ENCODE peak calls at places on chromosomes 16 and 17, in six cellular contexts. V is mucosa of descending colon, W is left ventricle myocardium inferior, F is esophagus muscularis mucosa, H is brain microvascular endothelial cell, L is AG09309. E is an unnamed sample.

GRCh38 chr16:74865922-74866598 is 91.4 kb upstream of the FA2H start:
- DNase-seq in F (no peak), L (peak), V (no peak), H (no peak), W (no peak), E (no peak)

GRCh38 chr16:20910781-20911321 is 10.3 kb downstream of the LYRM1 start:
- DNase-seq in L (peak), V (no peak), H (peak), F (no peak), W (no peak), E (no peak)

GRCh38 chr16:10971560-10971961 is 27.2 kb downstream of the CLEC16A start:
- DNase-seq in H (peak), V (peak), W (no peak), L (peak), F (no peak), E (no peak)

GRCh38 chr16:2086812-2087425 is 39.1 kb downstream of the TSC2 start:
- DNase-seq in H (no peak), F (no peak), V (no peak), L (no peak), W (no peak), E (no peak)

GRCh38 chr17:39676198-39676819 is 8.1 kb downstream of the PNMT start:
- DNase-seq in W (peak), H (no peak), V (peak), L (no peak), F (no peak), E (no peak)

GRCh38 chr17:61254894-61255293 is 144.7 kb upstream of the TBX2 start:
- DNase-seq in L (no peak), V (no peak), F (no peak), W (no peak), H (no peak), E (no peak)

GRCh38 chr16:75244225-75244792 is 7.1 kb downstream of the BCAR1 start:
- DNase-seq in F (no peak), W (no peak), L (no peak), V (peak), H (no peak), E (no peak)

GRCh38 chr17:38416840-38417209 is 11.4 kb upstream of the ARHGAP23 start:
- DNase-seq in L (no peak), F (no peak), V (no peak), H (no peak), W (no peak), E (no peak)

GRCh38 chr17:6456914-6457687 is 12.8 kb downstream of the PIMREG start:
- DNase-seq in W (peak), F (no peak), L (no peak), V (peak), H (peak), E (peak)

GRCh38 chr16:66273644-66274334 is 92.7 kb upstream of the CDH5 start:
- DNase-seq in W (no peak), F (no peak), L (no peak), V (no peak), H (no peak), E (no peak)

GRCh38 chr16:75216127-75216526 is 2.7 kb upstream of the CTRB1 start:
- DNase-seq in V (no peak), F (no peak), H (no peak), L (no peak), W (no peak), E (no peak)

GRCh38 chr17:72351884-72352346 is 231.1 kb downstream of the SOX9 start:
- DNase-seq in L (no peak), F (no peak), H (no peak), V (no peak), W (no peak), E (no peak)

GRCh38 chr17:27974531-27975145 is 67.8 kb upstream of the NLK start:
- DNase-seq in H (no peak), V (no peak), W (no peak), F (no peak), L (no peak), E (no peak)

GRCh38 chr17:19538095-19539039 is 4.7 kb downstream of the SLC47A1 start:
- DNase-seq in H (no peak), F (no peak), L (no peak), W (peak), V (peak), E (no peak)

GRCh38 chr16:57998484-57998883 is 2.0 kb downstream of the ZNF319 start:
- DNase-seq in H (no peak), L (no peak), W (peak), F (no peak), V (peak), E (peak)

GRCh38 chr17:66906321-66907278 is 57.9 kb upstream of the CACNG4 start:
- DNase-seq in V (peak), H (peak), L (peak), W (peak), F (no peak), E (no peak)

GRCh38 chr17:42536372-42537155 is 523 bp downstream of the NAGLU start:
- DNase-seq in V (peak), W (peak), L (no peak), F (peak), H (peak), E (peak)

GRCh38 chr17:75896360-75897075 is at the start of gene TRIM65:
- DNase-seq in L (peak), W (peak), F (no peak), V (peak), H (peak), E (peak)
- TF ChIP-seq CTCF in L (peak), W (peak), F (peak), V (peak), H (peak), E (peak)

GRCh38 chr17:2595736-2596135 is 2.3 kb downstream of the PAFAH1B1 start:
- DNase-seq in L (no peak), V (no peak), W (no peak), F (no peak), H (no peak), E (no peak)
- H3K4me3 ChIP-seq in L (peak), V (no peak), W (peak), F (peak), H (peak), E (peak)

GRCh38 chr16:30361180-30361579 is 6.1 kb upstream of the CD2BP2 start:
- DNase-seq in L (no peak), W (no peak), F (no peak), H (no peak), V (no peak), E (no peak)

GRCh38 chr16:30358577-30358936 is 3.4 kb upstream of the CD2BP2 start:
- DNase-seq in F (no peak), W (no peak), V (no peak), L (no peak), H (no peak), E (no peak)

GRCh38 chr16:30359871-30360170 is 4.7 kb upstream of the CD2BP2 start:
- DNase-seq in L (no peak), W (no peak), V (no peak), H (no peak), F (no peak), E (no peak)

GRCh38 chr16:30357715-30358576 is 2.8 kb upstream of the CD2BP2 start:
- DNase-seq in V (no peak), W (no peak), H (no peak), L (no peak), F (no peak), E (no peak)

GRCh38 chr16:30358990-30359870 is 4.1 kb upstream of the CD2BP2 start:
- DNase-seq in H (no peak), W (no peak), F (no peak), V (no peak), L (no peak), E (no peak)
- TF ChIP-seq CTCF in H (no peak), W (no peak), F (no peak), V (no peak), L (no peak), E (no peak)

GRCh38 chr17:59892849-59893616 is at the start of the genes RPS6KB1 and TUBD1:
- DNase-seq in H (peak), W (peak), V (peak), F (peak), L (peak), E (peak)

GRCh38 chr17:59890720-59891119 is 2.0 kb downstream of the TUBD1 start:
- DNase-seq in W (no peak), H (peak), V (no peak), L (no peak), F (no peak), E (no peak)

GRCh38 chr17:59888145-59888750 is 4.5 kb downstream of the TUBD1 start:
- DNase-seq in V (no peak), H (no peak), L (no peak), F (no peak), W (no peak), E (no peak)

GRCh38 chr17:59893617-59894100 is 738 bp downstream of the RPS6KB1 start:
- DNase-seq in F (no peak), V (no peak), L (no peak), H (peak), W (no peak), E (no peak)

GRCh38 chr17:59892251-59892848 is 393 bp downstream of the TUBD1 start:
- DNase-seq in L (no peak), H (no peak), W (no peak), V (peak), F (no peak), E (peak)
- H3K4me3 ChIP-seq in L (peak), H (peak), W (peak), V (peak), F (peak), E (peak)

GRCh38 chr16:14285542-14286380 is 214.6 kb downstream of the MRTFB start:
- DNase-seq in L (peak), H (peak), F (peak), W (peak), V (peak), E (no peak)
- TF ChIP-seq CTCF in L (no peak), H (no peak), F (no peak), W (no peak), V (no peak), E (no peak)

GRCh38 chr17:41397003-41397665 is at the start of gene KRT31:
- DNase-seq in V (no peak), H (no peak), L (no peak), W (no peak), F (no peak), E (no peak)
- H3K4me3 ChIP-seq in V (no peak), H (no peak), L (no peak), W (no peak), F (no peak), E (no peak)

DNA sequence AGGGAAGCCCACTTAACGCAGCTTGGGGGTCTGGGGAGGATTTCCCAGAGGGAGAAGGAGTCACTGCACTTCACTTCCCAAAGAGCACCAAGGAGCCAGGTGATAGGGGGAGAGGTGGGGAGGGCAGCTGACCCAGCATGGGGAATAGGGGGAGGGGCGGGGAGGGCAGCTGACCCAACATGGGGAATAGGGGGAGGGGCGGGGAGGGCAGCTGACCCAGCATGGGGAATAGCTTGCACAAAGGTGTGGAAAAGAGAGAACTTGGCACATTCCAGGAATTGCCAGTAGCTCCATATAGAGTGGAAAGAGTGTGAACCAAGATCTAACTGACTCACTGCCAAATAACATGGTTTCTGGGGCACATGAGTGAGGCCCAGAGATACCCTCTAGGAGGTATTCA is 110.3 kb downstream of the CCT6B start:
- DNase-seq in L (no peak), H (no peak), V (no peak), W (no peak), F (no peak), E (no peak)
- TF ChIP-seq CTCF in L (no peak), H (no peak), V (no peak), W (no peak), F (no peak), E (no peak)

E was measured in RWPE2.